ENCODE peak calls at places on chromosomes 1 and 21, in nine cellular contexts. V is tibial nerve, F is endothelial cell of umbilical vein, T is H1, Z is GM12878, C is heart left ventricle, W is right lobe of liver, O is A549, J is HepG2. G is an unnamed sample.

GRCh38 chr1:224681816-224682215 is 65.7 kb downstream of the CNIH3 start:
- DNase-seq in V (no peak), F (no peak), T (no peak), Z (no peak), C (no peak), W (no peak), O (no peak), J (no peak), G (peak)

GRCh38 chr1:66374561-66375111 is 159.3 kb upstream of the SGIP1 start:
- DNase-seq in V (no peak), F (peak), T (no peak), Z (peak), C (no peak), W (no peak), O (no peak), J (no peak), G (no peak)

GRCh38 chr21:42534901-42535378 is 21.3 kb downstream of the SLC37A1 start:
- DNase-seq in V (no peak), F (no peak), T (no peak), Z (peak), C (no peak), W (peak), O (no peak), J (no peak), G (no peak)

GRCh38 chr1:21278208-21278861 is 11.9 kb downstream of the ECE1 start:
- DNase-seq in V (peak), F (peak), T (no peak), Z (no peak), C (peak), W (no peak), O (no peak), J (no peak), G (no peak)

GRCh38 chr1:180540697-180541594 is 17.8 kb upstream of the OVAAL start:
- DNase-seq in V (no peak), F (no peak), T (no peak), Z (no peak), C (peak), W (no peak), O (no peak), J (no peak), G (no peak)

GRCh38 chr1:92970990-92971689 is 9.9 kb upstream of the DIPK1A start:
- DNase-seq in V (no peak), F (no peak), T (no peak), Z (no peak), C (no peak), W (no peak), O (no peak), J (no peak), G (no peak)

GRCh38 chr1:54614558-54614957 is 8.8 kb downstream of the FAM151A start:
- DNase-seq in V (no peak), F (no peak), T (no peak), Z (no peak), C (no peak), W (no peak), O (no peak), J (no peak), G (no peak)

GRCh38 chr1:107477233-107477632 is 336.4 kb downstream of the NTNG1 start:
- DNase-seq in V (no peak), F (no peak), T (no peak), Z (no peak), C (no peak), W (no peak), O (no peak), J (no peak), G (no peak)

GRCh38 chr1:93177991-93178390 is 2.2 kb downstream of the TMED5 start:
- DNase-seq in V (no peak), F (peak), T (no peak), Z (no peak), C (no peak), W (no peak), O (no peak), J (no peak), G (no peak)

GRCh38 chr1:11749203-11749689 is 12.7 kb upstream of the C1orf167 start:
- DNase-seq in V (no peak), F (peak), T (no peak), Z (no peak), C (peak), W (no peak), O (peak), J (peak), G (peak)

GRCh38 chr1:31920986-31921385 is 17.2 kb downstream of the PTP4A2 start:
- DNase-seq in V (no peak), F (no peak), T (no peak), Z (no peak), C (no peak), W (no peak), O (no peak), J (no peak), G (no peak)

GRCh38 chr1:158969166-158969565 is 37.8 kb downstream of the PYHIN1 start:
- DNase-seq in V (no peak), F (no peak), T (no peak), Z (no peak), C (no peak), W (no peak), O (no peak), J (no peak), G (no peak)

GRCh38 chr21:43331962-43332458 is 94.9 kb downstream of the SIK1 start:
- DNase-seq in V (no peak), F (peak), T (no peak), Z (no peak), C (peak), W (no peak), O (peak), J (no peak), G (no peak)

GRCh38 chr1:5711956-5712645 is 280.1 kb downstream of the NPHP4 start:
- DNase-seq in V (no peak), F (no peak), T (no peak), Z (no peak), C (no peak), W (peak), O (no peak), J (no peak), G (peak)

GRCh38 chr21:39955326-39955725 is 88.1 kb downstream of the PCP4 start:
- DNase-seq in V (no peak), F (no peak), T (no peak), Z (no peak), C (no peak), W (no peak), O (no peak), J (no peak), G (no peak)

GRCh38 chr1:212951058-212951923 is 950 bp downstream of the VASH2 start:
- DNase-seq in V (no peak), F (no peak), T (no peak), Z (no peak), C (no peak), W (no peak), O (no peak), J (no peak), G (no peak)

GRCh38 chr1:200890818-200891773 is 3.6 kb upstream of the INAVA start:
- DNase-seq in V (no peak), F (peak), T (no peak), Z (no peak), C (no peak), W (no peak), O (peak), J (peak), G (no peak)

GRCh38 chr1:211788626-211789025 is 41.9 kb downstream of the LPGAT1 start:
- DNase-seq in V (no peak), F (no peak), T (no peak), Z (no peak), C (no peak), W (no peak), O (no peak), J (no peak), G (no peak)

GRCh38 chr1:212402876-212403275 is 11.8 kb downstream of the PACC1 start:
- DNase-seq in V (no peak), F (no peak), T (no peak), Z (no peak), C (no peak), W (no peak), O (no peak), J (no peak), G (no peak)

GRCh38 chr1:17845583-17845982 is 90.5 kb downstream of the ACTL8 start:
- DNase-seq in V (no peak), F (no peak), T (no peak), Z (no peak), C (no peak), W (no peak), O (no peak), J (no peak), G (no peak)

GRCh38 chr1:79430437-79430836 is 423.9 kb upstream of the ADGRL4 start:
- DNase-seq in V (no peak), F (no peak), T (no peak), Z (no peak), C (no peak), W (no peak), O (no peak), J (no peak), G (no peak)

GRCh38 chr21:19239696-19240095 is 836.1 kb upstream of the TMPRSS15 start:
- DNase-seq in V (no peak), F (no peak), T (no peak), Z (no peak), C (no peak), W (no peak), O (no peak), J (no peak), G (no peak)

GRCh38 chr1:59316497-59317128 is 19.7 kb downstream of the FGGY start:
- DNase-seq in V (no peak), F (peak), T (no peak), Z (peak), C (no peak), W (no peak), O (no peak), J (no peak), G (no peak)

GRCh38 chr1:26349196-26349885 is 4.6 kb downstream of the CRYBG2 start:
- DNase-seq in V (no peak), F (no peak), T (no peak), Z (no peak), C (no peak), W (no peak), O (peak), J (no peak), G (no peak)

GRCh38 chr1:106224426-106224825 is 832.0 kb upstream of the PRMT6 start:
- DNase-seq in V (no peak), F (no peak), T (no peak), Z (no peak), C (no peak), W (no peak), O (no peak), J (no peak), G (no peak)

GRCh38 chr1:15454256-15454655 is 2.3 kb upstream of the CELA2A start:
- DNase-seq in V (no peak), F (no peak), T (no peak), Z (no peak), C (no peak), W (no peak), O (no peak), J (no peak), G (no peak)

GRCh38 chr1:89525169-89525855 is 683 bp downstream of the LRRC8B start:
- DNase-seq in V (peak), F (peak), T (no peak), Z (peak), C (peak), W (peak), O (peak), J (peak), G (peak)
- TF ChIP-seq CTCF in V (no peak), F (no peak), T (no peak), Z (peak), C (no peak), W (no peak), O (no peak), J (peak), G (no peak)

DNA sequence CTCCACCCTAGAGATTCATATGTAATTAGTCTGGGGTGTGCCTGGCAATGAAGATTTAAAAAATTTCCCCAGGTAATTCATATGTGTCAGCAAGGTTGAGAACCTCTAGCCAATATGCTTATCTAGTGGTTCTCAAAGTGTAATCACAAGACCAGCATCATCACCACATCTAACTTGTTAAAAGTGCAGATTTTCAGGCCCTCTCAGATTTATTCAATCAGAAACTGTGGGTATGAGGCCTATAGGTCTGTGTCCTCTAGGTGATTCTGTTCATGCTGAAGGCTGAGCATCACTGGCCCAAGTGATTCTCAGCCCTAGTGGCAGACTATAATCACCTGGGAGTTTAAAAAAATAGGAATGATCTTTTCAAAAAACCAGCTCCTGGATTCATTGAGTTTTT is 75.9 kb downstream of the SWT1 start:
- DNase-seq in V (no peak), F (no peak), T (no peak), Z (no peak), C (no peak), W (no peak), O (no peak), J (no peak), G (no peak)
- H3K4me3 ChIP-seq in V (no peak), F (no peak), T (no peak), Z (no peak), C (no peak), W (no peak), O (no peak), J (no peak), G (no peak)

GRCh38 chr1:190599677-190600076 is 122.0 kb upstream of the BRINP3 start:
- DNase-seq in V (no peak), F (no peak), T (no peak), Z (no peak), C (no peak), W (no peak), O (no peak), J (no peak), G (no peak)
- TF ChIP-seq POLR2A in V (no peak), F (no peak), T (no peak), Z (no peak), C (no peak), W (no peak), O (no peak), J (no peak), G (no peak)

GRCh38 chr1:230272557-230272956 is 153.6 kb downstream of the PGBD5 start:
- DNase-seq in V (no peak), F (no peak), T (no peak), Z (no peak), C (no peak), W (peak), O (no peak), J (no peak), G (no peak)
- TF ChIP-seq CTCF in V (no peak), F (no peak), T (no peak), Z (no peak), C (no peak), W (no peak), O (no peak), J (no peak), G (no peak)

GRCh38 chr1:193473932-193474331 is 287.5 kb upstream of the B3GALT2 start:
- DNase-seq in V (no peak), F (no peak), T (no peak), Z (no peak), C (no peak), W (no peak), O (no peak), J (no peak), G (no peak)

GRCh38 chr1:193480755-193481154 is 294.3 kb upstream of the B3GALT2 start:
- DNase-seq in V (no peak), F (no peak), T (no peak), Z (no peak), C (no peak), W (no peak), O (no peak), J (no peak), G (no peak)

GRCh38 chr1:193476748-193477147 is 290.3 kb upstream of the B3GALT2 start:
- DNase-seq in V (no peak), F (no peak), T (no peak), Z (no peak), C (no peak), W (no peak), O (no peak), J (no peak), G (no peak)

DNA sequence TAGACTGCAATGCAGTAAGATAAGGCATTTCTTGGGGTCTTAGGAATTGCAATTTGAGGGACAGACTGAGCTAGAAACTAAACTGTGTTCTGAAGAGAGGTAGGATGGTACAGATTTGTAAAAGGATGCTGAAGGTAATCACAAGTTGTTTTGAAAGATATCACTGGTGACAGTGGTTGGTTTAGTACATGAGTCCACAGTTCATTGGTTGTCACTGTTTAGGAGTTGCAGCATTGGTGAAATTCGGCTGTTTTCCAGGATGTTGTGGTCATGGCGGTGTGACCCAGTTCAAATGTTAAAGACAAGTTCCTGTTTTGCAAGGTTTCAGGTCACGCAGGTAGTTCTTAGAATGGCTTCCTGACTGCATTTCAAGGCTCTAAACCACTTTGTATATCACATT is 292.8 kb upstream of the B3GALT2 start:
- DNase-seq in V (no peak), F (no peak), T (no peak), Z (peak), C (no peak), W (peak), O (no peak), J (no peak), G (no peak)
- H3K4me3 ChIP-seq in V (no peak), F (no peak), T (no peak), Z (peak), C (no peak), W (no peak), O (no peak), J (no peak), G (no peak)

GRCh38 chr1:205449254-205449749 is 6.5 kb downstream of the BLACAT1 start:
- DNase-seq in V (no peak), F (no peak), T (no peak), Z (no peak), C (no peak), W (no peak), O (no peak), J (no peak), G (no peak)

GRCh38 chr1:205450448-205450847 is 5.4 kb downstream of the BLACAT1 start:
- DNase-seq in V (no peak), F (no peak), T (no peak), Z (no peak), C (no peak), W (no peak), O (no peak), J (peak), G (no peak)

GRCh38 chr1:205451202-205451601 is 4.6 kb downstream of the BLACAT1 start:
- DNase-seq in V (no peak), F (no peak), T (no peak), Z (no peak), C (no peak), W (no peak), O (no peak), J (peak), G (no peak)

GRCh38 chr1:205448540-205449253 is 7.1 kb downstream of the BLACAT1 start:
- DNase-seq in V (no peak), F (no peak), T (no peak), Z (no peak), C (no peak), W (no peak), O (no peak), J (no peak), G (no peak)

DNA sequence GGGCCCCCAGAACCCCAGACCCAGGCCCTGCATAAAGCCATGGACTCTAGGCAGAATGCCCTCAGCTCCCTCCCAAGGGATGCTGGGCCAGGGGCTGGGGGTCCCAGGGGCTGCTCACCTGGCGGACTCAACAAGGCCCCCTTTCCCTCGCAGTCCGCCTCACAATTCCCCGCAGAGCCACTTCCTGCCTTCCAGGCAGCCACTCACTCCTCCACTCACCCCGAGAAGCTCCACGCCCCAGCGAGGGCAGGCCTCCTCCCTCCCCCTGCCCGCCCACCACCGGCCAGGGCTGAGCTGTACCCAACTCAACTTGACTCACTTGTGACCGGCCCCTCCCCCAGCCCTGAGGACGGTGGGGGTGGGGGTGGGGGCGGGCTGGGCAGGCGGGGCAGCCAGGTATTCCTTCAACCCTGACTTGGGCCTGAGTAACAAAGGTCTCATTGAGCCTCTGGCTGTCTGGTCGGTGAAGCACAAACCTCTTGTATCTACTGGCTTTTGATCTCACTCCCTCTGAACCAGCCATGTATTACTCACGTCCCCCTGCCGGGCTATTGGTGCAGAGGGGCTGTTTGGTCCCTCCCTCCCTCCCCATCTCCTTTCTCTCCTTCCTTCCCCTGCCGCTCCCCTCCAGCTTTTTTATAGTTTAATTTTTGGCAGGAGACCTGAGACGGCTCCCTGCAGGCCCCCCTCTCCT is 5.9 kb downstream of the BLACAT1 start:
- DNase-seq in V (no peak), F (no peak), T (no peak), Z (no peak), C (no peak), W (no peak), O (peak), J (peak), G (no peak)
- TF ChIP-seq POLR2A in V (no peak), F (no peak), T (peak), Z (no peak), C (no peak), W (no peak), O (no peak), J (peak), G (no peak)

GRCh38 chr1:74766579-74766978 is 33.6 kb downstream of the TYW3 start:
- DNase-seq in V (no peak), F (no peak), T (no peak), Z (no peak), C (no peak), W (no peak), O (no peak), J (no peak), G (no peak)
- TF ChIP-seq CTCF in V (no peak), F (no peak), T (no peak), Z (no peak), C (no peak), W (no peak), O (no peak), J (no peak), G (no peak)

GRCh38 chr1:205440121-205440475 is 15.7 kb downstream of the BLACAT1 start:
- DNase-seq in V (no peak), F (no peak), T (no peak), Z (no peak), C (no peak), W (no peak), O (no peak), J (no peak), G (no peak)

GRCh38 chr1:205441318-205441633 is 14.6 kb downstream of the BLACAT1 start:
- DNase-seq in V (no peak), F (no peak), T (no peak), Z (no peak), C (no peak), W (no peak), O (no peak), J (no peak), G (no peak)

GRCh38 chr1:205442051-205442721 is 13.7 kb downstream of the BLACAT1 start:
- DNase-seq in V (no peak), F (no peak), T (no peak), Z (no peak), C (no peak), W (no peak), O (no peak), J (no peak), G (no peak)

GRCh38 chr1:205441716-205442050 is 14.2 kb downstream of the BLACAT1 start:
- DNase-seq in V (no peak), F (no peak), T (no peak), Z (no peak), C (no peak), W (no peak), O (no peak), J (no peak), G (no peak)

DNA sequence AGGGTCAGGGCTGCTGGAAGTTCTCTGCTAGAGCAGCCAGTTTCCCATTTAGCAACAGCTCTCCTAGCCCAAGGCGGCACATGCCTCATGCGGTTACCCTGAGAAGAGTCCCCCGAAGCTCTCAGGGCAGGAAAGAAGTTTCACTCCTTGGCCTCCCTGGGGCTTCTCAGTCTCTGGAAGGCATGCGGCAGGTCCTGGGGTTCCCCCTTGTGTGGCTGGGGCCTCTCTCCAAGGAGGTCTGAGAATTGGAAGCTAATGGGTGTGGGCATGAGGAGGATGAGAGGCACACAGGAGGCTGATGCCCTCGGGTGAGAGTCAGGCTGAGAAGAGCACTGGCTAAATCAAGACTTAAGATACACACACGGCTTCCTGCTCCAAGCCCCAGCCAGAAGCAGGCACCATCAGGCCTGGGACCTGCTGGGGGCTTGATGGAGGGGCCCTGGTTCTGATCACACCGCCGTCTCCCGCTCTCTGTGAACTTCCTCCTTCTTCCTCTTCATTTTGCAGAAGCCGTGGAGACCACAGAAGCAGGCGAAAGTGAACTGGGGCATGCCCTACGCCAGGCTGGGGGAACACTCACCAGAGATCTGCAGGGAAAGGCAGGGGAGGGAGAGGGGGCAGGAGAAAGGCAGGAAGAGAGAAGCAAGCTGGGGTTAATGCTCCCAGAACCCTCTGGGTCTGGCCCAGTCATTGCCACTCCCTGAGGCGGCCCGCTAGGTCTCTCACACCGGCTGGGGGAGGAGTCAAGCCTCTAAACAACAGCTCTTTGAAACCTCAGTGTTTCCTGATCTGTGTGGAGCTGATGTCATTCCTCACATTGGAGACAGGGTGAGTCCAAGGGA is 15.1 kb downstream of the BLACAT1 start:
- DNase-seq in V (no peak), F (no peak), T (no peak), Z (peak), C (peak), W (no peak), O (no peak), J (peak), G (peak)
- H3K4me3 ChIP-seq in V (no peak), F (no peak), T (no peak), Z (peak), C (no peak), W (no peak), O (no peak), J (no peak), G (no peak)